ENCODE peak calls at places on chromosome 4, in seven cellular contexts. One of them, this sample, is unnamed. For H3K4me1 and H3K9me3, the result is how much of the 10 kb centered on the place peaks cover.

GRCh38 chr4:151692821-151693504 is 67.8 kb downstream of the GATB start:
- DNase-seq in K562: no peak
- DNase-seq in SK-N-SH: no peak
- DNase-seq in HCT116: no peak
- DNase-seq in GM12878: no peak
- DNase-seq in HepG2: no peak
- DNase-seq in H1: no peak
- DNase-seq in this sample: no peak

GRCh38 chr4:118417325-118417724 is 64.5 kb upstream of the PRSS12 start:
- DNase-seq in HCT116: no peak
- DNase-seq in GM12878: no peak
- DNase-seq in HepG2: no peak
- DNase-seq in H1: no peak
- DNase-seq in K562: no peak
- DNase-seq in SK-N-SH: no peak
- DNase-seq in this sample: no peak

GRCh38 chr4:128524311-128524710 is 236.7 kb upstream of the PGRMC2 start:
- DNase-seq in K562: no peak
- DNase-seq in HCT116: peak
- DNase-seq in H1: no peak
- DNase-seq in HepG2: no peak
- DNase-seq in SK-N-SH: no peak
- DNase-seq in GM12878: no peak
- DNase-seq in this sample: no peak

GRCh38 chr4:186021461-186022167 is 47.3 kb upstream of the TLR3 start:
- DNase-seq in SK-N-SH: peak
- DNase-seq in HepG2: peak
- DNase-seq in H1: peak
- DNase-seq in K562: no peak
- DNase-seq in HCT116: no peak
- DNase-seq in GM12878: no peak
- DNase-seq in this sample: peak

GRCh38 chr4:158729716-158730559 is 6.7 kb upstream of the PPID start:
- DNase-seq in SK-N-SH: peak
- DNase-seq in H1: peak
- DNase-seq in K562: no peak
- DNase-seq in HepG2: peak
- DNase-seq in GM12878: peak
- DNase-seq in HCT116: peak
- DNase-seq in this sample: peak

GRCh38 chr4:37244583-37245390 is at the start of gene NWD2:
- DNase-seq in H1: peak
- DNase-seq in SK-N-SH: peak
- DNase-seq in HepG2: no peak
- DNase-seq in HCT116: no peak
- DNase-seq in GM12878: no peak
- DNase-seq in K562: no peak
- DNase-seq in this sample: peak

GRCh38 chr4:40828661-40829060 is 78.9 kb downstream of the NSUN7 start:
- DNase-seq in GM12878: no peak
- DNase-seq in HCT116: no peak
- DNase-seq in HepG2: no peak
- DNase-seq in K562: no peak
- DNase-seq in SK-N-SH: no peak
- DNase-seq in H1: no peak
- DNase-seq in this sample: no peak

GRCh38 chr4:11424000-11424399 is 4.7 kb downstream of the HS3ST1 start:
- DNase-seq in HepG2: peak
- DNase-seq in H1: no peak
- DNase-seq in HCT116: no peak
- DNase-seq in GM12878: no peak
- DNase-seq in K562: peak
- DNase-seq in SK-N-SH: peak
- DNase-seq in this sample: peak

GRCh38 chr4:137558951-137559350 is 26.7 kb upstream of the PCDH18 start:
- DNase-seq in HCT116: no peak
- DNase-seq in SK-N-SH: no peak
- DNase-seq in K562: no peak
- DNase-seq in H1: no peak
- DNase-seq in GM12878: no peak
- DNase-seq in HepG2: no peak
- DNase-seq in this sample: no peak

GRCh38 chr4:163755013-163755412 is 260.5 kb downstream of the TMA16 start:
- DNase-seq in GM12878: peak
- DNase-seq in HCT116: no peak
- DNase-seq in K562: no peak
- DNase-seq in H1: no peak
- DNase-seq in HepG2: no peak
- DNase-seq in SK-N-SH: no peak
- DNase-seq in this sample: no peak

GRCh38 chr4:40055379-40055872 is 1.2 kb upstream of the N4BP2 start:
- DNase-seq in H1: no peak
- DNase-seq in HepG2: peak
- DNase-seq in SK-N-SH: no peak
- DNase-seq in K562: no peak
- DNase-seq in HCT116: no peak
- DNase-seq in GM12878: peak
- DNase-seq in this sample: no peak

GRCh38 chr4:159655547-159655946 is 552.7 kb downstream of the RAPGEF2 start:
- DNase-seq in HCT116: peak
- DNase-seq in H1: no peak
- DNase-seq in GM12878: no peak
- DNase-seq in K562: no peak
- DNase-seq in HepG2: no peak
- DNase-seq in SK-N-SH: no peak
- DNase-seq in this sample: no peak

GRCh38 chr4:173990879-173991231 is 292.6 kb downstream of the FBXO8 start:
- DNase-seq in SK-N-SH: peak
- DNase-seq in H1: no peak
- DNase-seq in GM12878: no peak
- DNase-seq in HCT116: no peak
- DNase-seq in K562: no peak
- DNase-seq in HepG2: no peak
- DNase-seq in this sample: no peak

GRCh38 chr4:100880012-100880411 is 362.2 kb upstream of the EMCN start:
- DNase-seq in HepG2: no peak
- DNase-seq in K562: no peak
- DNase-seq in H1: no peak
- DNase-seq in GM12878: no peak
- DNase-seq in SK-N-SH: no peak
- DNase-seq in HCT116: no peak
- DNase-seq in this sample: no peak

GRCh38 chr4:106401157-106401556 is 32.6 kb upstream of the GIMD1 start:
- DNase-seq in K562: no peak
- DNase-seq in GM12878: no peak
- DNase-seq in HepG2: no peak
- DNase-seq in SK-N-SH: no peak
- DNase-seq in HCT116: no peak
- DNase-seq in H1: no peak
- DNase-seq in this sample: no peak

GRCh38 chr4:5897674-5898073 is 4.8 kb upstream of the CRMP1 start:
- DNase-seq in GM12878: no peak
- DNase-seq in HepG2: no peak
- DNase-seq in HCT116: no peak
- DNase-seq in H1: no peak
- DNase-seq in SK-N-SH: no peak
- DNase-seq in K562: no peak
- DNase-seq in this sample: no peak

GRCh38 chr4:911871-912490 is 20.1 kb downstream of the GAK start:
- DNase-seq in HepG2: no peak
- DNase-seq in H1: no peak
- DNase-seq in SK-N-SH: no peak
- DNase-seq in K562: no peak
- DNase-seq in HCT116: no peak
- DNase-seq in GM12878: no peak
- DNase-seq in this sample: no peak

GRCh38 chr4:150510176-150510875 is 71.6 kb upstream of the MAB21L2 start:
- DNase-seq in K562: no peak
- DNase-seq in GM12878: no peak
- DNase-seq in HepG2: no peak
- DNase-seq in H1: no peak
- DNase-seq in HCT116: peak
- DNase-seq in SK-N-SH: no peak
- DNase-seq in this sample: no peak

GRCh38 chr4:126955292-126956191 is 677.2 kb upstream of the INTU start:
- DNase-seq in HCT116: no peak
- DNase-seq in SK-N-SH: peak
- DNase-seq in GM12878: no peak
- DNase-seq in HepG2: no peak
- DNase-seq in H1: no peak
- DNase-seq in K562: peak
- DNase-seq in this sample: no peak

DNA sequence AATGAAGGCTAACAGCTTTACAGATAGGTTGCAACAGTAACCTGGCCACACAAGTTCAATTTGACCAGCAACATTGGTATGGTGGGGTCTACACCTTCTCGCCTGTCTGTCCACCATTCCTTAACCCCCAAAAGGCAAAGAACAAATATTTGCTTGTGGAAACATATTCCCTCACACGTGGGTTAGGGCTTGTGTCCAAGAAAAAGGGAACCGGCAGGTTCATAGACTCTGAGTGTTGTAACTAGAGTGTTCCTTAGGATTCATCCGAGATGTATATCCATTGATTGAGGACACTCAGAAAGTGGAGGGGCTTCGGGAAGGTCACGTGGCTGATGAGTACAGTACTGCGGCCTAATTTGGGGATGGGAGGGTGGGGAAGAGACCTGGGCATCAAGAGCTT is 54.1 kb downstream of the C4orf51 start:
- DNase-seq in GM12878: no peak
- DNase-seq in H1: no peak
- DNase-seq in HCT116: no peak
- DNase-seq in HepG2: no peak
- DNase-seq in SK-N-SH: no peak
- DNase-seq in K562: no peak
- DNase-seq in this sample: no peak
- TF ChIP-seq YY1 in GM12878: no peak
- TF ChIP-seq YY1 in H1: no peak
- TF ChIP-seq YY1 in HCT116: no peak
- TF ChIP-seq YY1 in HepG2: no peak
- TF ChIP-seq YY1 in SK-N-SH: no peak
- TF ChIP-seq YY1 in K562: no peak
- TF ChIP-seq YY1 in this sample: no peak

DNA sequence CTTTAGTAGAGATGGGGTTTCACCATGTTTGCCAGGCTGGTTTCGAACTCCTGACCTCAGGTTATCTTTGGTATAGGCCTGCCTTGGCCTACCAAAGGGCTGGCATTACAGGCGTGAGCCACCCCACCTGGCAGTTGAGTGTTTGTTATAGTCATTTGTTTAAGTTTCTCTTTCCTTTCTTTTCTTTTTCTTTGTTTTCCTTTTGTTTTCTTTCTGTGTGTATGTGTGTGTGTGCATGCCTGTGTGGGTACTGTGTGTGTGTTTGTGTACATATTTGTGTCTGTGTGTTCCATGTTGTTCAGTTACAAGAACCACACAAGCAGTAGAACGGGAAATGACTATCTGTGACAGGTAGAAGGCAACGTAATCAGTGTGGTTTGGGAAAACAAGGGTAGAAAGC is 624.9 kb downstream of the FSTL5 start:
- DNase-seq in HepG2: no peak
- DNase-seq in SK-N-SH: no peak
- DNase-seq in HCT116: no peak
- DNase-seq in H1: no peak
- DNase-seq in K562: no peak
- DNase-seq in GM12878: no peak
- DNase-seq in this sample: no peak
- H3K4me1 ChIP-seq in HepG2: under half
- H3K4me1 ChIP-seq in SK-N-SH: under half
- H3K4me1 ChIP-seq in HCT116: under half
- H3K4me1 ChIP-seq in H1: under half
- H3K4me1 ChIP-seq in K562: under half
- H3K4me1 ChIP-seq in GM12878: under half
- H3K4me1 ChIP-seq in this sample: under half

DNA sequence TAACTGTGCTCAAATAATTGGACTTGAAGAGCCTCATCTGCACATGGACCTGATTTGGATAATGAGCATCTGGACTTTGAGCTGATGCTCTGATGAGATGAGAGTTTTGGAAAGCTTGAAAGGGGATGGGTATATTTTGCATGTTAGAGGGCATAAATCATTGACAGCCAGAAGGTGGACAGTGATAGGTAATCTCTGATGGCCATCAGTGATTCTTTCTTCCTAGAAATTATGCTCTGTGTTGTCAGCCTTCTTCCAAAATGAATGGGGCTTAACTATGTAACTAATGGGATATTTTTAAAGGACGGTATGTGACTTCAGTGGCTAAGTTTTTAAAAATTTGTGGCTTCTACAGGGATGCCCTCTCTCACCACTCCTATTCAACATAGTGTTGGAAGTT is 334.0 kb downstream of the PTTG2 start:
- DNase-seq in H1: no peak
- DNase-seq in K562: no peak
- DNase-seq in GM12878: no peak
- DNase-seq in HepG2: no peak
- DNase-seq in HCT116: no peak
- DNase-seq in SK-N-SH: no peak
- DNase-seq in this sample: no peak
- H3K9me3 ChIP-seq in H1: under half
- H3K9me3 ChIP-seq in K562: under half
- H3K9me3 ChIP-seq in GM12878: under half
- H3K9me3 ChIP-seq in HepG2: under half
- H3K9me3 ChIP-seq in HCT116: under half
- H3K9me3 ChIP-seq in SK-N-SH: under half
- H3K9me3 ChIP-seq in this sample: under half

GRCh38 chr4:124478518-124478917 is 234.0 kb downstream of the ANKRD50 start:
- DNase-seq in HepG2: no peak
- DNase-seq in GM12878: no peak
- DNase-seq in SK-N-SH: peak
- DNase-seq in HCT116: no peak
- DNase-seq in K562: no peak
- DNase-seq in H1: no peak
- DNase-seq in this sample: no peak

GRCh38 chr4:124483043-124483906 is 229.3 kb downstream of the ANKRD50 start:
- DNase-seq in SK-N-SH: peak
- DNase-seq in HepG2: no peak
- DNase-seq in K562: no peak
- DNase-seq in HCT116: no peak
- DNase-seq in GM12878: no peak
- DNase-seq in H1: no peak
- DNase-seq in this sample: no peak

GRCh38 chr4:124484008-124484407 is 228.5 kb downstream of the ANKRD50 start:
- DNase-seq in GM12878: no peak
- DNase-seq in K562: no peak
- DNase-seq in SK-N-SH: no peak
- DNase-seq in HepG2: no peak
- DNase-seq in H1: no peak
- DNase-seq in HCT116: no peak
- DNase-seq in this sample: no peak

GRCh38 chr4:124480061-124480460 is 232.5 kb downstream of the ANKRD50 start:
- DNase-seq in K562: no peak
- DNase-seq in H1: no peak
- DNase-seq in HepG2: peak
- DNase-seq in HCT116: no peak
- DNase-seq in GM12878: no peak
- DNase-seq in SK-N-SH: no peak
- DNase-seq in this sample: no peak

DNA sequence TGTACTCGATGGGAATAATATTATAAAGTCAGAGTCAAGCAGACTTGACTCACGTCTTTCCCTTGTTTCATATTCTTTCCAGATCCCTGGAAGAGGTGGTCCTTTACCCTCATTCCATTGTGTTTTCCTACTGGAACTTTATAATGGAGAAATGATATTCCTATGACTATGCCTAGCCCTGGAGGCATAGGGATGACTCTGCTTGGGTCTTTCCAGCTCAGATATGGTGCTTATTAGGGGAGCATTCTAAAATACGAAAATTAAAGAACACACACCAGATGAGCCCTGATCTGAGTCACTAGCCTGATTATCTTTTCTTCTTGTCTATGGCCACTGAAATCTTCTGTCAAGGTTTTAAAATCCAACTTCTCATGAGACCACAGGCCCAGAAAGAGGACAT is 231.4 kb downstream of the ANKRD50 start:
- DNase-seq in HepG2: no peak
- DNase-seq in SK-N-SH: no peak
- DNase-seq in HCT116: no peak
- DNase-seq in H1: no peak
- DNase-seq in GM12878: no peak
- DNase-seq in K562: no peak
- DNase-seq in this sample: no peak
- TF ChIP-seq YY1 in HepG2: no peak
- TF ChIP-seq YY1 in SK-N-SH: no peak
- TF ChIP-seq YY1 in HCT116: no peak
- TF ChIP-seq YY1 in H1: no peak
- TF ChIP-seq YY1 in GM12878: no peak
- TF ChIP-seq YY1 in K562: no peak
- TF ChIP-seq YY1 in this sample: no peak

This sample was measured in NT2/D1.